ENCODE peak calls at places on chromosomes 5 and 9, in six cellular contexts. S is hypothalamus, T is kidney tubule cell, P is HAP-1, W is GM18507, G is NCI-H2171 treated with DMSO at 0.1 percent for 48 hours. Q is an unnamed sample.

GRCh38 chr5:78320461-78320860 is 26.0 kb upstream of the AP3B1 start:
- DNase-seq in S (no peak), T (peak), P (peak), W (no peak), G (peak), Q (peak)

GRCh38 chr5:149572576-149573231 is 8.6 kb upstream of the ARHGEF37 start:
- DNase-seq in S (no peak), T (no peak), P (no peak), W (no peak), G (no peak), Q (no peak)

GRCh38 chr9:108467653-108468324 is 388.0 kb downstream of the ACTL7B start:
- DNase-seq in S (no peak), T (peak), P (no peak), W (no peak), G (no peak), Q (peak)

GRCh38 chr9:16671591-16672137 is 198.8 kb downstream of the BNC2 start:
- DNase-seq in S (no peak), T (peak), P (no peak), W (no peak), G (peak), Q (peak)

GRCh38 chr9:89433826-89434225 is 64.1 kb downstream of the SEMA4D start:
- DNase-seq in S (no peak), T (peak), P (no peak), W (no peak), G (no peak), Q (no peak)

GRCh38 chr9:6014668-6015270 is 655 bp downstream of the RANBP6 start:
- DNase-seq in S (no peak), T (peak), P (no peak), W (no peak), G (no peak), Q (peak)

GRCh38 chr5:96855041-96855872 is 21.0 kb upstream of the ERAP2 start:
- DNase-seq in S (no peak), T (peak), P (no peak), W (no peak), G (no peak), Q (no peak)

GRCh38 chr9:101566904-101567724 is 27.7 kb downstream of the PPP3R2 start:
- DNase-seq in S (no peak), T (peak), P (peak), W (no peak), G (no peak), Q (peak)

GRCh38 chr5:67371924-67372323 is 175.3 kb upstream of the CD180 start:
- DNase-seq in S (no peak), T (no peak), P (no peak), W (no peak), G (no peak), Q (no peak)

GRCh38 chr9:7318920-7319319 is 480.7 kb downstream of the DMAC1 start:
- DNase-seq in S (no peak), T (no peak), P (no peak), W (no peak), G (no peak), Q (no peak)

GRCh38 chr5:50299896-50300295 is 141.2 kb downstream of the EMB start:
- DNase-seq in S (no peak), T (no peak), P (no peak), W (no peak), G (no peak), Q (no peak)

GRCh38 chr5:179271301-179271650 is 74.0 kb downstream of the ADAMTS2 start:
- DNase-seq in S (no peak), T (no peak), P (no peak), W (no peak), G (no peak), Q (no peak)

GRCh38 chr9:37025381-37026084 is 8.5 kb downstream of the PAX5 start:
- DNase-seq in S (no peak), T (no peak), P (no peak), W (no peak), G (no peak), Q (peak)

GRCh38 chr9:137253717-137254623 is 1.2 kb upstream of the NELFB start:
- DNase-seq in S (no peak), T (peak), P (no peak), W (no peak), G (no peak), Q (no peak)

GRCh38 chr5:69049796-69050195 is 44.0 kb upstream of the SLC30A5 start:
- DNase-seq in S (no peak), T (no peak), P (no peak), W (no peak), G (no peak), Q (no peak)

GRCh38 chr5:67873935-67874334 is 341.6 kb upstream of the PIK3R1 start:
- DNase-seq in S (no peak), T (no peak), P (no peak), W (no peak), G (no peak), Q (no peak)

GRCh38 chr5:31671339-31671741 is 32.4 kb downstream of the PDZD2 start:
- DNase-seq in S (peak), T (no peak), P (no peak), W (no peak), G (no peak), Q (no peak)

GRCh38 chr5:148956632-148957385 is 106.1 kb downstream of the SH3TC2 start:
- DNase-seq in S (no peak), T (peak), P (no peak), W (no peak), G (no peak), Q (no peak)

GRCh38 chr5:93299596-93300308 is 281.3 kb downstream of the NR2F1-AS1 start:
- DNase-seq in S (no peak), T (peak), P (peak), W (no peak), G (peak), Q (no peak)

GRCh38 chr5:25858019-25858418 is 1180.4 kb downstream of the CDH9 start:
- DNase-seq in S (no peak), T (no peak), P (no peak), W (no peak), G (peak), Q (peak)

GRCh38 chr9:70352356-70352755 is 62.1 kb downstream of the KLF9 start:
- DNase-seq in S (no peak), T (no peak), P (no peak), W (no peak), G (no peak), Q (no peak)

GRCh38 chr9:136840140-136840876 is 2.0 kb upstream of the AJM1 start:
- DNase-seq in S (no peak), T (no peak), P (no peak), W (no peak), G (no peak), Q (peak)

GRCh38 chr5:37900692-37901091 is 60.9 kb upstream of the GDNF start:
- DNase-seq in S (no peak), T (peak), P (no peak), W (no peak), G (no peak), Q (peak)

GRCh38 chr9:81535542-81536241 is 153.7 kb downstream of the TLE1 start:
- DNase-seq in S (no peak), T (peak), P (no peak), W (no peak), G (peak), Q (peak)